ENCODE peak calls at places on chromosomes 5 and 9, in seven cellular contexts. A is left ventricle myocardium inferior, H is AG04450, J is nephron progenitor cell, I is upper lobe of right lung, W is posterior vena cava, T is G401. D is an unnamed sample.

GRCh38 chr9:72156586-72156985 is 7.3 kb downstream of the GDA start:
- DNase-seq in A (no peak), I (no peak), W (no peak), T (no peak), J (no peak), H (no peak), D (no peak)

GRCh38 chr5:98497391-98497790 is 276.1 kb upstream of the RGMB start:
- DNase-seq in J (no peak), A (no peak), W (no peak), H (no peak), I (no peak), T (no peak), D (no peak)

GRCh38 chr5:103389362-103389761 is 130.8 kb downstream of the MACIR start:
- DNase-seq in W (no peak), H (no peak), J (no peak), T (no peak), I (no peak), A (no peak), D (no peak)

GRCh38 chr5:171023508-171023907 is 161.7 kb downstream of the RANBP17 start:
- DNase-seq in A (no peak), T (no peak), H (no peak), J (no peak), I (no peak), W (no peak), D (no peak)

GRCh38 chr5:69130241-69130640 is 36.4 kb downstream of the SLC30A5 start:
- DNase-seq in T (no peak), W (no peak), J (no peak), H (no peak), I (no peak), A (no peak), D (no peak)

GRCh38 chr5:85049020-85049419 is 664.3 kb upstream of the EDIL3 start:
- DNase-seq in W (no peak), H (peak; percentile 44), J (peak; percentile 3), I (no peak), T (no peak), A (no peak), D (no peak)

GRCh38 chr5:106481375-106481774 is 1189.4 kb downstream of the EFNA5 start:
- DNase-seq in T (no peak), J (no peak), H (no peak), W (no peak), I (no peak), A (no peak), D (no peak)

GRCh38 chr9:88651682-88652633 is 117.0 kb downstream of the NXNL2 start:
- DNase-seq in W (peak; percentile 96), A (peak; percentile 84), J (no peak), H (peak; percentile 94), T (peak; percentile 2), I (no peak), D (no peak)

D was measured in activated CD4-positive, CD25-positive, alpha-beta regulatory T cell treated with anti-CD3 and anti-CD28 coated beads, Interleukin-2, amount 50 U/mL, for 72 hours.